ENCODE peak calls at places on chromosomes 5 and 9, in five cellular contexts. One of them, this sample, is unnamed.

GRCh38 chr5:66169534-66169933 is 25.4 kb downstream of the SREK1 start:
- DNase-seq in activated effector memory CD4-positive, alpha-beta T cell treated with anti-CD3 and anti-CD28 coated beads, Interleukin-2, amount 50 U/mL, for 16 hours: no peak
- DNase-seq in lower lobe of right lung: no peak
- DNase-seq in NCI-H1436: no peak
- DNase-seq in activated naive CD8-positive, alpha-beta T cell treated with anti-CD3 and anti-CD28 coated beads for 36 hours: no peak
- DNase-seq in this sample: peak

GRCh38 chr5:53482717-53483638 is 2.5 kb downstream of the FST start:
- DNase-seq in lower lobe of right lung: peak
- DNase-seq in NCI-H1436: no peak
- DNase-seq in activated effector memory CD4-positive, alpha-beta T cell treated with anti-CD3 and anti-CD28 coated beads, Interleukin-2, amount 50 U/mL, for 16 hours: peak
- DNase-seq in activated naive CD8-positive, alpha-beta T cell treated with anti-CD3 and anti-CD28 coated beads for 36 hours: peak
- DNase-seq in this sample: peak

GRCh38 chr5:94469889-94470288 is 148.5 kb downstream of the KIAA0825 start:
- DNase-seq in activated naive CD8-positive, alpha-beta T cell treated with anti-CD3 and anti-CD28 coated beads for 36 hours: no peak
- DNase-seq in activated effector memory CD4-positive, alpha-beta T cell treated with anti-CD3 and anti-CD28 coated beads, Interleukin-2, amount 50 U/mL, for 16 hours: no peak
- DNase-seq in lower lobe of right lung: no peak
- DNase-seq in NCI-H1436: no peak
- DNase-seq in this sample: no peak

GRCh38 chr9:99820330-99821186 is 1.1 kb upstream of the NR4A3 start:
- DNase-seq in lower lobe of right lung: peak
- DNase-seq in activated effector memory CD4-positive, alpha-beta T cell treated with anti-CD3 and anti-CD28 coated beads, Interleukin-2, amount 50 U/mL, for 16 hours: peak
- DNase-seq in activated naive CD8-positive, alpha-beta T cell treated with anti-CD3 and anti-CD28 coated beads for 36 hours: peak
- DNase-seq in NCI-H1436: no peak
- DNase-seq in this sample: peak

GRCh38 chr9:97904725-97905124 is 17.6 kb downstream of the TRMO start:
- DNase-seq in NCI-H1436: no peak
- DNase-seq in lower lobe of right lung: no peak
- DNase-seq in activated effector memory CD4-positive, alpha-beta T cell treated with anti-CD3 and anti-CD28 coated beads, Interleukin-2, amount 50 U/mL, for 16 hours: peak
- DNase-seq in activated naive CD8-positive, alpha-beta T cell treated with anti-CD3 and anti-CD28 coated beads for 36 hours: peak
- DNase-seq in this sample: no peak

GRCh38 chr5:98564836-98565235 is 208.6 kb upstream of the RGMB start:
- DNase-seq in NCI-H1436: no peak
- DNase-seq in activated effector memory CD4-positive, alpha-beta T cell treated with anti-CD3 and anti-CD28 coated beads, Interleukin-2, amount 50 U/mL, for 16 hours: no peak
- DNase-seq in activated naive CD8-positive, alpha-beta T cell treated with anti-CD3 and anti-CD28 coated beads for 36 hours: no peak
- DNase-seq in lower lobe of right lung: no peak
- DNase-seq in this sample: no peak

GRCh38 chr9:133201424-133202144 is 7.5 kb downstream of the OBP2B start:
- DNase-seq in activated naive CD8-positive, alpha-beta T cell treated with anti-CD3 and anti-CD28 coated beads for 36 hours: no peak
- DNase-seq in lower lobe of right lung: no peak
- DNase-seq in activated effector memory CD4-positive, alpha-beta T cell treated with anti-CD3 and anti-CD28 coated beads, Interleukin-2, amount 50 U/mL, for 16 hours: no peak
- DNase-seq in NCI-H1436: no peak
- DNase-seq in this sample: no peak

GRCh38 chr9:87375397-87376073 is 122.1 kb upstream of the DAPK1 start:
- DNase-seq in NCI-H1436: no peak
- DNase-seq in lower lobe of right lung: no peak
- DNase-seq in activated effector memory CD4-positive, alpha-beta T cell treated with anti-CD3 and anti-CD28 coated beads, Interleukin-2, amount 50 U/mL, for 16 hours: no peak
- DNase-seq in activated naive CD8-positive, alpha-beta T cell treated with anti-CD3 and anti-CD28 coated beads for 36 hours: no peak
- DNase-seq in this sample: peak

GRCh38 chr5:9398227-9398626 is 147.6 kb downstream of the SEMA5A start:
- DNase-seq in lower lobe of right lung: no peak
- DNase-seq in activated naive CD8-positive, alpha-beta T cell treated with anti-CD3 and anti-CD28 coated beads for 36 hours: no peak
- DNase-seq in NCI-H1436: no peak
- DNase-seq in activated effector memory CD4-positive, alpha-beta T cell treated with anti-CD3 and anti-CD28 coated beads, Interleukin-2, amount 50 U/mL, for 16 hours: no peak
- DNase-seq in this sample: no peak

GRCh38 chr5:32522429-32523143 is 62.8 kb upstream of the SUB1 start:
- DNase-seq in activated naive CD8-positive, alpha-beta T cell treated with anti-CD3 and anti-CD28 coated beads for 36 hours: no peak
- DNase-seq in activated effector memory CD4-positive, alpha-beta T cell treated with anti-CD3 and anti-CD28 coated beads, Interleukin-2, amount 50 U/mL, for 16 hours: no peak
- DNase-seq in lower lobe of right lung: peak
- DNase-seq in NCI-H1436: no peak
- DNase-seq in this sample: no peak

GRCh38 chr9:109652112-109652511 is 127.9 kb upstream of the PALM2AKAP2 start:
- DNase-seq in NCI-H1436: no peak
- DNase-seq in activated naive CD8-positive, alpha-beta T cell treated with anti-CD3 and anti-CD28 coated beads for 36 hours: no peak
- DNase-seq in lower lobe of right lung: no peak
- DNase-seq in activated effector memory CD4-positive, alpha-beta T cell treated with anti-CD3 and anti-CD28 coated beads, Interleukin-2, amount 50 U/mL, for 16 hours: no peak
- DNase-seq in this sample: no peak

GRCh38 chr9:93713716-93714115 is 137.3 kb downstream of the PHF2 start:
- DNase-seq in NCI-H1436: no peak
- DNase-seq in activated naive CD8-positive, alpha-beta T cell treated with anti-CD3 and anti-CD28 coated beads for 36 hours: no peak
- DNase-seq in lower lobe of right lung: no peak
- DNase-seq in activated effector memory CD4-positive, alpha-beta T cell treated with anti-CD3 and anti-CD28 coated beads, Interleukin-2, amount 50 U/mL, for 16 hours: no peak
- DNase-seq in this sample: peak

GRCh38 chr5:32047056-32047455 is 127.1 kb downstream of the GOLPH3 start:
- DNase-seq in activated naive CD8-positive, alpha-beta T cell treated with anti-CD3 and anti-CD28 coated beads for 36 hours: no peak
- DNase-seq in lower lobe of right lung: no peak
- DNase-seq in NCI-H1436: no peak
- DNase-seq in activated effector memory CD4-positive, alpha-beta T cell treated with anti-CD3 and anti-CD28 coated beads, Interleukin-2, amount 50 U/mL, for 16 hours: no peak
- DNase-seq in this sample: no peak

GRCh38 chr5:77066823-77067442 is 20.2 kb downstream of the ZBED3 start:
- DNase-seq in NCI-H1436: no peak
- DNase-seq in activated naive CD8-positive, alpha-beta T cell treated with anti-CD3 and anti-CD28 coated beads for 36 hours: no peak
- DNase-seq in activated effector memory CD4-positive, alpha-beta T cell treated with anti-CD3 and anti-CD28 coated beads, Interleukin-2, amount 50 U/mL, for 16 hours: no peak
- DNase-seq in lower lobe of right lung: no peak
- DNase-seq in this sample: no peak

GRCh38 chr5:132500931-132501628 is 10.5 kb upstream of the IRF1 start:
- DNase-seq in NCI-H1436: peak
- DNase-seq in activated effector memory CD4-positive, alpha-beta T cell treated with anti-CD3 and anti-CD28 coated beads, Interleukin-2, amount 50 U/mL, for 16 hours: peak
- DNase-seq in activated naive CD8-positive, alpha-beta T cell treated with anti-CD3 and anti-CD28 coated beads for 36 hours: peak
- DNase-seq in lower lobe of right lung: peak
- DNase-seq in this sample: peak

GRCh38 chr5:78594946-78595921 is 53.3 kb downstream of the LHFPL2 start:
- DNase-seq in NCI-H1436: no peak
- DNase-seq in activated naive CD8-positive, alpha-beta T cell treated with anti-CD3 and anti-CD28 coated beads for 36 hours: no peak
- DNase-seq in activated effector memory CD4-positive, alpha-beta T cell treated with anti-CD3 and anti-CD28 coated beads, Interleukin-2, amount 50 U/mL, for 16 hours: no peak
- DNase-seq in lower lobe of right lung: no peak
- DNase-seq in this sample: peak

GRCh38 chr9:76594764-76595410 is 135.9 kb downstream of the GCNT1 start:
- DNase-seq in activated effector memory CD4-positive, alpha-beta T cell treated with anti-CD3 and anti-CD28 coated beads, Interleukin-2, amount 50 U/mL, for 16 hours: no peak
- DNase-seq in activated naive CD8-positive, alpha-beta T cell treated with anti-CD3 and anti-CD28 coated beads for 36 hours: no peak
- DNase-seq in NCI-H1436: no peak
- DNase-seq in lower lobe of right lung: no peak
- DNase-seq in this sample: no peak

GRCh38 chr5:81971086-81971693 is 633 bp upstream of the ATG10 start:
- DNase-seq in activated naive CD8-positive, alpha-beta T cell treated with anti-CD3 and anti-CD28 coated beads for 36 hours: peak
- DNase-seq in NCI-H1436: no peak
- DNase-seq in lower lobe of right lung: no peak
- DNase-seq in activated effector memory CD4-positive, alpha-beta T cell treated with anti-CD3 and anti-CD28 coated beads, Interleukin-2, amount 50 U/mL, for 16 hours: no peak
- DNase-seq in this sample: peak

GRCh38 chr9:35734096-35734495 is 1.6 kb downstream of the CREB3 start:
- DNase-seq in activated effector memory CD4-positive, alpha-beta T cell treated with anti-CD3 and anti-CD28 coated beads, Interleukin-2, amount 50 U/mL, for 16 hours: no peak
- DNase-seq in activated naive CD8-positive, alpha-beta T cell treated with anti-CD3 and anti-CD28 coated beads for 36 hours: no peak
- DNase-seq in lower lobe of right lung: no peak
- DNase-seq in NCI-H1436: no peak
- DNase-seq in this sample: no peak

GRCh38 chr9:19564396-19565061 is 155.7 kb downstream of the ACER2 start:
- DNase-seq in activated effector memory CD4-positive, alpha-beta T cell treated with anti-CD3 and anti-CD28 coated beads, Interleukin-2, amount 50 U/mL, for 16 hours: no peak
- DNase-seq in NCI-H1436: no peak
- DNase-seq in activated naive CD8-positive, alpha-beta T cell treated with anti-CD3 and anti-CD28 coated beads for 36 hours: no peak
- DNase-seq in lower lobe of right lung: no peak
- DNase-seq in this sample: no peak

GRCh38 chr5:87229780-87230179 is 37.9 kb upstream of the RASA1 start:
- DNase-seq in lower lobe of right lung: no peak
- DNase-seq in activated effector memory CD4-positive, alpha-beta T cell treated with anti-CD3 and anti-CD28 coated beads, Interleukin-2, amount 50 U/mL, for 16 hours: no peak
- DNase-seq in NCI-H1436: no peak
- DNase-seq in activated naive CD8-positive, alpha-beta T cell treated with anti-CD3 and anti-CD28 coated beads for 36 hours: no peak
- DNase-seq in this sample: no peak

GRCh38 chr5:78819166-78819565 is 165.9 kb downstream of the ARSB start:
- DNase-seq in activated naive CD8-positive, alpha-beta T cell treated with anti-CD3 and anti-CD28 coated beads for 36 hours: no peak
- DNase-seq in NCI-H1436: no peak
- DNase-seq in activated effector memory CD4-positive, alpha-beta T cell treated with anti-CD3 and anti-CD28 coated beads, Interleukin-2, amount 50 U/mL, for 16 hours: no peak
- DNase-seq in lower lobe of right lung: no peak
- DNase-seq in this sample: no peak

GRCh38 chr9:128072144-128073021 is 4.4 kb downstream of the SLC25A25 start:
- DNase-seq in lower lobe of right lung: peak
- DNase-seq in activated naive CD8-positive, alpha-beta T cell treated with anti-CD3 and anti-CD28 coated beads for 36 hours: peak
- DNase-seq in activated effector memory CD4-positive, alpha-beta T cell treated with anti-CD3 and anti-CD28 coated beads, Interleukin-2, amount 50 U/mL, for 16 hours: peak
- DNase-seq in NCI-H1436: peak
- DNase-seq in this sample: no peak

GRCh38 chr9:91836515-91836914 is 113.5 kb downstream of the ROR2 start:
- DNase-seq in NCI-H1436: no peak
- DNase-seq in activated effector memory CD4-positive, alpha-beta T cell treated with anti-CD3 and anti-CD28 coated beads, Interleukin-2, amount 50 U/mL, for 16 hours: no peak
- DNase-seq in activated naive CD8-positive, alpha-beta T cell treated with anti-CD3 and anti-CD28 coated beads for 36 hours: no peak
- DNase-seq in lower lobe of right lung: no peak
- DNase-seq in this sample: no peak

GRCh38 chr5:152688561-152689274 is 283.6 kb upstream of the NMUR2 start:
- DNase-seq in NCI-H1436: no peak
- DNase-seq in activated effector memory CD4-positive, alpha-beta T cell treated with anti-CD3 and anti-CD28 coated beads, Interleukin-2, amount 50 U/mL, for 16 hours: no peak
- DNase-seq in lower lobe of right lung: no peak
- DNase-seq in activated naive CD8-positive, alpha-beta T cell treated with anti-CD3 and anti-CD28 coated beads for 36 hours: no peak
- DNase-seq in this sample: peak

GRCh38 chr9:121735792-121736130 is 84.3 kb downstream of the DAB2IP start:
- DNase-seq in NCI-H1436: no peak
- DNase-seq in activated effector memory CD4-positive, alpha-beta T cell treated with anti-CD3 and anti-CD28 coated beads, Interleukin-2, amount 50 U/mL, for 16 hours: no peak
- DNase-seq in activated naive CD8-positive, alpha-beta T cell treated with anti-CD3 and anti-CD28 coated beads for 36 hours: no peak
- DNase-seq in lower lobe of right lung: no peak
- DNase-seq in this sample: no peak

GRCh38 chr9:91500509-91501011 is 76.9 kb upstream of the NFIL3 start:
- DNase-seq in lower lobe of right lung: no peak
- DNase-seq in activated naive CD8-positive, alpha-beta T cell treated with anti-CD3 and anti-CD28 coated beads for 36 hours: no peak
- DNase-seq in NCI-H1436: no peak
- DNase-seq in activated effector memory CD4-positive, alpha-beta T cell treated with anti-CD3 and anti-CD28 coated beads, Interleukin-2, amount 50 U/mL, for 16 hours: no peak
- DNase-seq in this sample: peak

This sample was measured in SW480.